ENCODE peak calls at places on chromosomes 3 and 15, in nine cellular contexts. X is ovary; K is CD4-positive, CD25-positive, alpha-beta regulatory T cell; M is PC-3; O is ACHN; W is SW480; Q is cardiac fibroblast; C is AG09319; V is NCI-H510A treated with DMSO at 0.1 percent for 48 hours. J is an unnamed sample.

GRCh38 chr3:150933473-150934008 is 28.3 kb upstream of the MINDY4B start:
- DNase-seq in X (no peak), O (no peak), Q (no peak), V (no peak), K (no peak), C (no peak), W (no peak), M (no peak), J (no peak)

GRCh38 chr3:163056874-163057497 is 1560.4 kb downstream of the OTOL1 start:
- DNase-seq in V (peak), X (no peak), W (peak), Q (peak), M (peak), O (peak), K (peak), C (no peak), J (peak)

GRCh38 chr15:60721706-60722105 is 242.8 kb upstream of the ICE2 start:
- DNase-seq in K (no peak), C (peak), V (peak), W (no peak), M (no peak), Q (peak), X (no peak), O (no peak), J (no peak)

GRCh38 chr3:71688121-71688520 is 37.1 kb downstream of the EIF4E3 start:
- DNase-seq in O (no peak), K (no peak), X (no peak), C (no peak), V (no peak), W (no peak), Q (no peak), M (peak), J (no peak)

GRCh38 chr3:193731656-193732055 is 138.6 kb downstream of the OPA1 start:
- DNase-seq in V (no peak), O (no peak), X (no peak), Q (no peak), W (no peak), M (no peak), K (no peak), C (no peak), J (no peak)

GRCh38 chr3:16447156-16447555 is 66.3 kb downstream of the RFTN1 start:
- DNase-seq in Q (no peak), W (no peak), O (no peak), V (no peak), C (no peak), X (no peak), M (no peak), K (no peak), J (no peak)

GRCh38 chr3:188153498-188153948 is 434 bp upstream of the LPP start:
- DNase-seq in Q (peak), W (peak), C (peak), X (peak), K (peak), V (peak), O (peak), M (peak), J (peak)

GRCh38 chr15:100201376-100202280 is 140.1 kb downstream of the ADAMTS17 start:
- DNase-seq in Q (no peak), W (peak), K (peak), V (no peak), O (no peak), C (no peak), M (no peak), X (peak), J (no peak)

GRCh38 chr15:49458145-49458544 is 35.1 kb downstream of the FGF7 start:
- DNase-seq in V (no peak), Q (peak), O (no peak), W (no peak), M (no peak), X (no peak), K (no peak), C (no peak), J (no peak)

GRCh38 chr15:52790941-52791751 is 1.0 kb upstream of the ONECUT1 start:
- DNase-seq in V (no peak), C (no peak), X (no peak), O (no peak), M (no peak), Q (no peak), W (no peak), K (no peak), J (no peak)

GRCh38 chr3:99648091-99648490 is 9.7 kb downstream of the COL8A1 start:
- DNase-seq in M (peak), X (no peak), V (no peak), O (peak), C (no peak), Q (peak), K (no peak), W (peak), J (no peak)

J was measured in A673.